ENCODE peak calls at places on chromosomes 5 and 9, in six cellular contexts. C is NCI-H1436, Z is NCI-H345, A is posterior cingulate gyrus, Q is lung, R is left cardiac atrium. V is an unnamed sample.

GRCh38 chr5:1068204-1068894 is 43.5 kb downstream of the SLC12A7 start:
- DNase-seq in C (no peak), Z (no peak), A (no peak), Q (no peak), R (no peak), V (no peak)

GRCh38 chr5:114362197-114362976 is 517 bp downstream of the KCNN2 start:
- DNase-seq in C (no peak), Z (peak), A (no peak), Q (no peak), R (peak), V (no peak)

GRCh38 chr9:100505564-100506159 is 32.7 kb downstream of the TMEFF1 start:
- DNase-seq in C (peak), Z (peak), A (peak), Q (peak), R (peak), V (peak)

GRCh38 chr9:133127340-133127981 is 6.4 kb upstream of the RALGDS start:
- DNase-seq in C (no peak), Z (no peak), A (no peak), Q (peak), R (peak), V (no peak)

GRCh38 chr5:181281077-181281983 is 20.4 kb upstream of the TRIM52 start:
- DNase-seq in C (no peak), Z (no peak), A (peak), Q (no peak), R (no peak), V (no peak)

GRCh38 chr5:121430538-121430937 is 421.1 kb upstream of the FTMT start:
- DNase-seq in C (no peak), Z (no peak), A (no peak), Q (no peak), R (no peak), V (no peak)

GRCh38 chr5:65808261-65808741 is 86.3 kb downstream of the NLN start:
- DNase-seq in C (no peak), Z (no peak), A (no peak), Q (no peak), R (no peak), V (no peak)

GRCh38 chr5:1204693-1205242 is 3.4 kb downstream of the SLC6A19 start:
- DNase-seq in C (peak), Z (no peak), A (peak), Q (no peak), R (no peak), V (no peak)

GRCh38 chr9:86413966-86414880 is 60.0 kb upstream of the TUT7 start:
- DNase-seq in C (no peak), Z (peak), A (no peak), Q (no peak), R (no peak), V (no peak)

GRCh38 chr5:6082685-6083084 is 295.7 kb downstream of the MED10 start:
- DNase-seq in C (no peak), Z (no peak), A (no peak), Q (no peak), R (no peak), V (no peak)

GRCh38 chr9:107337676-107338590 is 54.9 kb downstream of the RAD23B start:
- DNase-seq in C (no peak), Z (no peak), A (peak), Q (no peak), R (no peak), V (no peak)

GRCh38 chr5:132227485-132228240 is at the start of gene P4HA2:
- DNase-seq in C (peak), Z (peak), A (peak), Q (peak), R (peak), V (peak)

GRCh38 chr9:35396560-35397215 is 93.2 kb upstream of the RUSC2 start:
- DNase-seq in C (no peak), Z (no peak), A (no peak), Q (no peak), R (no peak), V (no peak)

GRCh38 chr9:14343948-14344547 is 30.1 kb upstream of the NFIB start:
- DNase-seq in C (no peak), Z (peak), A (peak), Q (no peak), R (peak), V (peak)

GRCh38 chr5:159331099-159331973 is 1.0 kb upstream of the IL12B start:
- DNase-seq in C (peak), Z (peak), A (peak), Q (peak), R (peak), V (no peak)

GRCh38 chr5:141003791-141004601 is 37.7 kb downstream of the PCDHAC2 start:
- DNase-seq in C (peak), Z (peak), A (peak), Q (peak), R (no peak), V (no peak)

GRCh38 chr5:132363431-132364112 is 5.9 kb upstream of the SLC22A5 start:
- DNase-seq in C (no peak), Z (peak), A (no peak), Q (no peak), R (peak), V (no peak)

GRCh38 chr5:145838276-145838675 is 3.1 kb upstream of the PRELID2 start:
- DNase-seq in C (no peak), Z (no peak), A (no peak), Q (no peak), R (no peak), V (no peak)

GRCh38 chr9:22030101-22030598 is 21.0 kb upstream of the CDKN2B start:
- DNase-seq in C (no peak), Z (no peak), A (no peak), Q (no peak), R (no peak), V (no peak)

GRCh38 chr5:79020861-79021561 is 35.9 kb upstream of the ARSB start:
- DNase-seq in C (peak), Z (peak), A (peak), Q (peak), R (peak), V (no peak)

GRCh38 chr9:38153152-38153909 is 84.3 kb upstream of the SHB start:
- DNase-seq in C (no peak), Z (no peak), A (no peak), Q (no peak), R (no peak), V (no peak)

GRCh38 chr9:133632806-133633680 is 3.1 kb upstream of the DBH start:
- DNase-seq in C (peak), Z (peak), A (no peak), Q (no peak), R (no peak), V (no peak)

GRCh38 chr9:88809836-88810235 is 181.4 kb upstream of the S1PR3 start:
- DNase-seq in C (no peak), Z (no peak), A (no peak), Q (no peak), R (no peak), V (no peak)

GRCh38 chr5:173641171-173641570 is 24.7 kb upstream of the BOD1 start:
- DNase-seq in C (no peak), Z (no peak), A (no peak), Q (no peak), R (no peak), V (no peak)

GRCh38 chr9:96080364-96080763 is 204.9 kb downstream of the ERCC6L2 start:
- DNase-seq in C (no peak), Z (no peak), A (no peak), Q (no peak), R (no peak), V (no peak)

GRCh38 chr5:135488727-135489465 is 36.7 kb upstream of the TIFAB start:
- DNase-seq in C (peak), Z (peak), A (peak), Q (no peak), R (peak), V (peak)

GRCh38 chr5:142770650-142771609 is 753 bp downstream of the ARHGAP26 start:
- DNase-seq in C (peak), Z (peak), A (peak), Q (peak), R (peak), V (peak)

GRCh38 chr9:126495411-126496180 is 118.1 kb upstream of the LMX1B start:
- DNase-seq in C (no peak), Z (no peak), A (peak), Q (no peak), R (no peak), V (no peak)

GRCh38 chr9:7376838-7377237 is 422.7 kb downstream of the DMAC1 start:
- DNase-seq in C (no peak), Z (no peak), A (no peak), Q (no peak), R (no peak), V (no peak)

GRCh38 chr5:151275803-151276202 is 22.8 kb downstream of the GM2A start:
- DNase-seq in C (no peak), Z (no peak), A (no peak), Q (no peak), R (no peak), V (no peak)

V was measured in hypothalamus.